ENCODE peak calls at places on chromosomes 1 and 21, in seven cellular contexts. L is WTC11, R is cardiac muscle cell, N is tibial artery, U is GM10248, S is hepatocyte, G is foreskin fibroblast. Q is an unnamed sample.
A peak's percentile ranks its signal among the peaks of the same experiment; 100 is the strongest.

GRCh38 chr1:5667513-5668325 is 324.5 kb downstream of the NPHP4 start:
- DNase-seq in R (no peak), S (no peak), U (no peak), N (peak; percentile 33), G (no peak), L (no peak), Q (no peak)

GRCh38 chr1:203177471-203178039 is 1.9 kb upstream of the MYBPH start:
- DNase-seq in R (peak; percentile 27), L (no peak), S (no peak), G (peak; percentile 73), U (no peak), N (peak; percentile 59), Q (peak; percentile 65)

GRCh38 chr1:43503534-43503933 is 27.1 kb upstream of the PTPRF start:
- DNase-seq in S (no peak), L (no peak), G (no peak), R (no peak), N (no peak), U (no peak), Q (no peak)

GRCh38 chr1:2980849-2981248 is 40.4 kb upstream of the ACTRT2 start:
- DNase-seq in U (no peak), S (no peak), R (no peak), N (no peak), G (no peak), L (no peak), Q (no peak)

GRCh38 chr1:8460132-8460544 is 142.2 kb downstream of the SLC45A1 start:
- DNase-seq in R (no peak), L (peak; percentile 24), S (no peak), N (no peak), U (no peak), G (no peak), Q (no peak)

GRCh38 chr1:46431695-46432094 is 37.6 kb downstream of the FAAH start:
- DNase-seq in R (no peak), L (no peak), G (no peak), N (no peak), S (no peak), U (no peak), Q (no peak)

GRCh38 chr1:160129046-160129445 is 13.5 kb downstream of the ATP1A2 start:
- DNase-seq in L (no peak), U (no peak), S (no peak), R (no peak), N (no peak), G (no peak), Q (peak; percentile 13)

GRCh38 chr1:32892368-32893197 is 6.3 kb downstream of the HPCA start:
- DNase-seq in U (peak; percentile 63), R (peak; percentile 44), G (no peak), N (peak; percentile 48), S (peak; percentile 59), L (peak; percentile 92), Q (no peak)

GRCh38 chr1:201307760-201308499 is 24.6 kb downstream of the PKP1 start:
- DNase-seq in S (no peak), N (no peak), R (no peak), U (no peak), G (no peak), L (no peak), Q (no peak)

GRCh38 chr1:18279713-18280074 is 172.1 kb downstream of the IGSF21 start:
- DNase-seq in G (no peak), S (no peak), N (no peak), R (no peak), U (no peak), L (no peak), Q (no peak)

GRCh38 chr1:234554478-234555311 is 55.3 kb downstream of the IRF2BP2 start:
- DNase-seq in U (no peak), S (no peak), R (peak; percentile 18), L (no peak), G (no peak), N (no peak), Q (no peak)

GRCh38 chr21:39054066-39054465 is 129.2 kb downstream of the PSMG1 start:
- DNase-seq in S (no peak), G (no peak), L (no peak), N (no peak), U (no peak), R (no peak), Q (no peak)

GRCh38 chr1:64302971-64303370 is 99.5 kb downstream of the UBE2U start:
- DNase-seq in U (no peak), N (no peak), G (peak; percentile 55), S (no peak), R (no peak), L (no peak), Q (peak; percentile 22)

GRCh38 chr1:225883616-225884265 is 1.6 kb upstream of the TMEM63A start:
- DNase-seq in N (no peak), G (no peak), U (no peak), R (no peak), L (no peak), S (no peak), Q (no peak)

GRCh38 chr1:9242338-9242969 is 7.9 kb downstream of the H6PD start:
- DNase-seq in U (no peak), L (no peak), S (peak; percentile 73), R (peak; percentile 85), G (no peak), N (peak; percentile 94), Q (no peak)

GRCh38 chr1:154404511-154404931 is 622 bp upstream of the IL6R start:
- DNase-seq in R (no peak), L (no peak), N (peak; percentile 65), U (no peak), G (no peak), S (no peak), Q (no peak)

GRCh38 chr1:117970251-117970650 is 40.7 kb downstream of the WDR3 start:
- DNase-seq in L (no peak), R (no peak), G (no peak), N (no peak), S (no peak), U (no peak), Q (no peak)

GRCh38 chr21:42272984-42273600 is 42.1 kb downstream of the TFF3 start:
- DNase-seq in L (no peak), N (no peak), U (no peak), R (no peak), G (no peak), S (no peak), Q (no peak)

GRCh38 chr1:157819886-157820285 is at the start of gene FCRL1:
- DNase-seq in U (no peak), G (no peak), N (no peak), S (no peak), R (no peak), L (no peak), Q (no peak)

GRCh38 chr1:64536836-64537490 is 67.0 kb downstream of the CACHD1 start:
- DNase-seq in N (no peak), L (no peak), G (no peak), S (peak; percentile 43), R (no peak), U (no peak), Q (no peak)

GRCh38 chr1:204147392-204148097 is 4.3 kb downstream of the ETNK2 start:
- DNase-seq in U (no peak), L (no peak), G (no peak), R (no peak), S (no peak), N (no peak), Q (no peak)

GRCh38 chr1:110227774-110228173 is 17.7 kb downstream of the KCNC4 start:
- DNase-seq in G (no peak), L (no peak), R (no peak), S (no peak), N (no peak), U (no peak), Q (no peak)

GRCh38 chr1:110230381-110231199 is 20.5 kb downstream of the KCNC4 start:
- DNase-seq in N (no peak), S (no peak), R (no peak), G (no peak), U (no peak), L (no peak), Q (no peak)

GRCh38 chr1:110228853-110229252 is 18.7 kb downstream of the KCNC4 start:
- DNase-seq in R (no peak), G (no peak), L (no peak), U (no peak), N (no peak), S (no peak), Q (no peak)

GRCh38 chr1:110229348-110230001 is 19.4 kb downstream of the KCNC4 start:
- DNase-seq in S (no peak), N (no peak), L (no peak), U (no peak), R (peak; percentile 49), G (no peak), Q (peak; percentile 48)

GRCh38 chr1:110228386-110228785 is 18.3 kb downstream of the KCNC4 start:
- DNase-seq in L (no peak), S (no peak), G (no peak), N (no peak), R (no peak), U (no peak), Q (no peak)
- TF ChIP-seq CTCF in L (no peak), S (no peak), G (no peak), N (no peak), R (no peak), U (no peak), Q (no peak)

DNA sequence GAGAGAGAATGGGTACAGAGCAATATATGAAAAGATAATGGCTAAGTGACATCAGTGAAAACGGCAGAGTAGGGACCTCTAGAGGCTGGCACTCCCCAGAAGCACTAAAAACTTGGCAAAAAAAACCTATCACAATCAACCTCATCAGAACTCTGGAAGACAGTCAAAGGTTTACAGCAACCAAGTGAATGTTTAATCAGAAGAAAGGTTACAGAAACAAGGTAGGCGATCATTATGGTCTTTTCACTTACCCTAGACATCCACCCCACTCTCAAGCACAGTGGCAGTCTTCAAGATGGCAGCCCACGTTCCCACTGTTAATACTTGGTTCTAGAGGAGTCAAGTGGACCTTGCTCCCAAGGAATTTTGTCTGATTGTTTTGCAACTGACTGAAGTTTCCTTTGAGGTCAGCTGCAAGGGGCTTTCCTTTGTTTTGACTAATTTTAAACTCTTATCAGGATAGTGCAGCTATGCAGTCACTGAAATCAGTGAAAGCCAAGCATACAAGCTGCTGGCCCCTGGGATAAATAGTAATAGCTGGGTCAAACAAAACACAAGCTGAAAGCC is 7.2 kb downstream of the KIFAP3 start:
- DNase-seq in U (peak; percentile 7), L (no peak), N (no peak), S (no peak), G (no peak), R (peak; percentile 25), Q (no peak)
- TF ChIP-seq CTCF in U (peak; percentile 15), L (no peak), N (no peak), S (no peak), G (no peak), R (no peak), Q (no peak)

GRCh38 chr1:230199034-230199433 is 132.0 kb downstream of the GALNT2 start:
- DNase-seq in L (no peak), G (no peak), N (no peak), U (no peak), S (no peak), R (no peak), Q (no peak)
- TF ChIP-seq CTCF in L (no peak), G (no peak), N (no peak), U (no peak), S (no peak), R (no peak), Q (no peak)

DNA sequence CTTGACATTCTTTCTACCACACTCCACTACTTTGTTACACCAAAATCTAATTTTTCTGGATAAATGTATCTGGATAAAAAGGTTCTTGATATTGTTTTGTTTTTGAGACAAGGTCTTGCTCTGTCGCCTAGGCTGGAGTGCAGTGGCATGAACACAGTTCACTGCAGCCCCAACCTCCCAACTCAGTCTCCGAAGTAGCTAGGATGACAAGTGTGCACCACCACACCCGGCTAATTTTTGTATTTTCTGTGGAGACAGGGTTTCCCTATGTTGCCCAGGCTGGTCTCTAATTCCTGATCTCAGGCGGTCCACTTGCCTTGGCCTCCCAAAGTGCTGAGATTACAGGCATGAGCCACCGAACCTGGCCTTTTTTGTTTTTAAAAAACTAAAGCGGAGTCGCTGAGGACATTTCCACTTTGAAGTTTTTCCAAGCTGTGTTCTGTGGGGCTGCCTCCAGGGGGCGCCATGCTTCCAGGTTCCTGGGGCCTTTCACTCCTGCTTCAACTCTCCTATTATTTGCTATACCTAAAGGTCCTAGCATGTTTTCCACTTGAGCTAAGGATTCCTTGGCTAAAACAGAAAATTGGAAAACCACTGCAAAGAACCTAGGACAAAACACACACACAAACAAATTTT is 14.1 kb upstream of the NCMAP start:
- DNase-seq in L (peak; percentile 57), N (no peak), S (peak; percentile 35), U (no peak), G (no peak), R (no peak), Q (no peak)
- TF ChIP-seq CTCF in L (peak; percentile 92), N (no peak), S (peak; percentile 56), U (peak; percentile 37), G (peak; percentile 51), R (peak; percentile 56), Q (peak; percentile 81)

Q was measured in HFFc6.